ENCODE peak calls at places on chromosomes 4 and X, in seven cellular contexts. Z, T, N, L, S, H and C are unnamed samples.

GRCh38 chr4:156581693-156582092 is 389.9 kb downstream of the PDGFC start:
- DNase-seq in Z (no peak), S (no peak), N (no peak), T (no peak), L (no peak), H (no peak), C (no peak)

GRCh38 chr4:113331811-113332210 is 282.4 kb downstream of the ANK2 start:
- DNase-seq in T (no peak), Z (no peak), H (no peak), N (no peak), S (no peak), L (no peak), C (no peak)

GRCh38 chrX:68072016-68072415 is 361.3 kb downstream of the OPHN1 start:
- DNase-seq in N (no peak), Z (no peak), T (no peak), S (no peak), H (no peak), L (no peak), C (no peak)

GRCh38 chr4:112910109-112910736 is 139.2 kb upstream of the ANK2 start:
- DNase-seq in N (no peak), Z (no peak), L (no peak), H (no peak), T (peak; percentile 53), S (peak; percentile 33), C (no peak)

GRCh38 chr4:80268081-80268823 is 1.8 kb downstream of the FGF5 start:
- DNase-seq in S (peak; percentile 20), H (no peak), N (no peak), T (peak; percentile 43), Z (no peak), L (no peak), C (no peak)

GRCh38 chrX:130260316-130260715 is 8.4 kb downstream of the ZNF280C start:
- DNase-seq in H (no peak), Z (no peak), S (no peak), L (no peak), T (peak; percentile 10), N (no peak), C (no peak)

GRCh38 chr4:27048350-27049100 is 187.9 kb downstream of the STIM2 start:
- DNase-seq in S (peak; percentile 46), Z (no peak), N (no peak), L (no peak), H (no peak), T (peak; percentile 18), C (no peak)

GRCh38 chr4:3369781-3370660 is 71.7 kb upstream of the HGFAC start:
- DNase-seq in S (peak; percentile 69), N (no peak), T (peak; percentile 97), L (peak; percentile 72), H (peak; percentile 57), Z (no peak), C (no peak)

GRCh38 chr4:152032722-152033131 is 271.9 kb upstream of the GATB start:
- DNase-seq in L (no peak), T (peak; percentile 89), Z (peak; percentile 34), N (no peak), S (no peak), H (peak; percentile 59), C (no peak)

GRCh38 chrX:63513825-63514574 is 162.9 kb upstream of the SPIN4 start:
- DNase-seq in N (no peak), L (no peak), T (no peak), S (no peak), Z (no peak), H (peak; percentile 56), C (no peak)

GRCh38 chr4:96035727-96036126 is 195.8 kb downstream of the PDHA2 start:
- DNase-seq in S (no peak), T (peak; percentile 16), H (no peak), N (no peak), Z (no peak), L (no peak), C (peak; percentile 3)

GRCh38 chr4:126419266-126419665 is 1104.5 kb downstream of the FAT4 start:
- DNase-seq in N (no peak), H (no peak), S (no peak), Z (no peak), L (no peak), T (no peak), C (no peak)

GRCh38 chr4:25098964-25099843 is 61.0 kb downstream of the SEPSECS start:
- DNase-seq in N (no peak), T (no peak), Z (no peak), H (no peak), L (no peak), S (peak; percentile 43), C (no peak)

GRCh38 chrX:70262952-70263567 is 3.1 kb upstream of the P2RY4 start:
- DNase-seq in Z (no peak), L (no peak), H (no peak), T (peak; percentile 18), N (no peak), S (peak; percentile 44), C (no peak)

GRCh38 chr4:109497511-109497910 is 62.5 kb upstream of the MCUB start:
- DNase-seq in N (no peak), T (no peak), H (no peak), L (no peak), Z (no peak), S (no peak), C (no peak)

GRCh38 chr4:39609454-39609911 is 29.2 kb downstream of the SMIM14 start:
- DNase-seq in L (no peak), Z (no peak), T (no peak), H (no peak), S (no peak), N (no peak), C (no peak)

GRCh38 chr4:53019485-53020382 is 157.6 kb downstream of the RASL11B start:
- DNase-seq in T (peak; percentile 56), N (no peak), L (no peak), H (no peak), S (no peak), Z (no peak), C (no peak)

GRCh38 chrX:16087081-16087480 is 36.3 kb upstream of the GRPR start:
- DNase-seq in H (no peak), Z (no peak), S (no peak), L (no peak), N (no peak), T (no peak), C (no peak)

GRCh38 chrX:135625995-135626394 is 87.4 kb upstream of the CT45A1 start:
- DNase-seq in L (no peak), H (no peak), Z (no peak), N (no peak), T (peak; percentile 0), S (peak; percentile 14), C (no peak)

GRCh38 chr4:22238742-22239141 is 277.1 kb downstream of the ADGRA3 start:
- DNase-seq in H (no peak), T (no peak), N (no peak), L (no peak), Z (no peak), S (peak; percentile 4), C (no peak)

GRCh38 chrX:29666361-29666760 is 549.0 kb upstream of the MAGEB2 start:
- DNase-seq in Z (no peak), T (no peak), N (no peak), H (no peak), S (no peak), L (no peak), C (no peak)

GRCh38 chr4:176792348-176793059 is at the start of gene VEGFC:
- DNase-seq in H (no peak), Z (no peak), S (peak; percentile 79), T (peak; percentile 80), N (peak; percentile 71), L (peak; percentile 61), C (peak; percentile 31)

GRCh38 chr4:176789955-176790354 is 2.8 kb downstream of the VEGFC start:
- DNase-seq in N (no peak), T (peak; percentile 76), Z (no peak), H (no peak), L (no peak), S (peak; percentile 53), C (no peak)

GRCh38 chr4:176790398-176790797 is 2.3 kb downstream of the VEGFC start:
- DNase-seq in L (no peak), Z (no peak), H (no peak), T (no peak), S (no peak), N (no peak), C (no peak)

GRCh38 chr4:176793060-176793605 is 411 bp upstream of the VEGFC start:
- DNase-seq in Z (no peak), S (no peak), T (no peak), H (no peak), L (no peak), N (no peak), C (no peak)

GRCh38 chr4:176791591-176792347 is 953 bp downstream of the VEGFC start:
- DNase-seq in H (no peak), L (no peak), S (no peak), N (peak; percentile 51), Z (no peak), T (peak; percentile 70), C (no peak)
- H3K27ac ChIP-seq in H (peak overlapping the region; percentile 72), L (peak overlapping the region; percentile 10), S (peak overlapping the region; percentile 92), N (peak overlapping the region; percentile 94), Z (peak overlapping the region; percentile 40), T (peak overlapping the region; percentile 20), C (no peak overlapping the region)

GRCh38 chrX:41338422-41338821 is 4.5 kb downstream of the DDX3X start:
- DNase-seq in Z (no peak), N (no peak), T (no peak), S (no peak), L (no peak), H (no peak), C (no peak)
- H3K27ac ChIP-seq in Z (no peak overlapping the region), N (no peak overlapping the region), T (no peak overlapping the region), S (no peak overlapping the region), L (no peak overlapping the region), H (no peak overlapping the region), C (no peak overlapping the region)

GRCh38 chr4:86968477-86969015 is 33.7 kb downstream of the AFF1 start:
- DNase-seq in Z (no peak), L (no peak), N (no peak), S (no peak), H (no peak), T (no peak), C (no peak)

GRCh38 chr4:86972997-86973396 is 38.2 kb downstream of the AFF1 start:
- DNase-seq in T (peak; percentile 28), Z (no peak), L (peak; percentile 81), S (no peak), N (no peak), H (no peak), C (no peak)

GRCh38 chr4:86970447-86971354 is 35.9 kb downstream of the AFF1 start:
- DNase-seq in S (no peak), N (no peak), T (no peak), H (no peak), Z (no peak), L (no peak), C (no peak)

GRCh38 chr4:86973668-86974067 is 38.9 kb downstream of the AFF1 start:
- DNase-seq in Z (no peak), T (no peak), L (no peak), S (no peak), H (no peak), N (no peak), C (no peak)

GRCh38 chr4:86971355-86971683 is 36.5 kb downstream of the AFF1 start:
- DNase-seq in S (no peak), T (no peak), N (no peak), L (no peak), Z (no peak), H (no peak), C (no peak)
- H3K27ac ChIP-seq in S (no peak overlapping the region), T (no peak overlapping the region), N (no peak overlapping the region), L (no peak overlapping the region), Z (no peak overlapping the region), H (no peak overlapping the region), C (no peak overlapping the region)

DNA sequence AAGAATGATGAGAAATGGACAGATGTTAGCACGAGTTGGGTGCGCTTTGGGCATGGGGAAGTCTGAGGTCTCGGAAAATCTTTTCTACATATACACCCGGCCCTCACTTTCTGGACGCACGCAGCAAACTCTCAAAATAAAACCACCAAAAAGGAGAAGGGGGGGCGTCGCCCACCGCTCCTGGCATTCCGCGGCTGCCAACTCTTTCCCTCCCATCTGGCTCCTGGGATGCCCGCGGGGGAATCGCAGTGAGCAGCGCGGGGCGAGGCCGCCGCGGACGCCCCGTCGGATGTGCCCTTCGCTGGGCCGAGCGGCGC is 697 bp downstream of the IGFBP7 start:
- DNase-seq in L (no peak), Z (no peak), N (no peak), H (no peak), S (no peak), T (peak; percentile 40), C (no peak)
- H3K27ac ChIP-seq in L (peak overlapping the region; percentile 82), Z (peak overlapping the region; percentile 99), N (peak overlapping the region; percentile 71), H (no peak overlapping the region), S (no peak overlapping the region), T (peak overlapping the region; percentile 91), C (peak overlapping the region; percentile 26)